ENCODE peak calls at places on chromosomes 2 and 18, in four cellular contexts. K, F, I and N are unnamed samples.

GRCh38 chr2:71783215-71783614 is 329.9 kb downstream of the DYSF start:
- DNase-seq in K (peak), F (no peak), I (no peak), N (peak)

GRCh38 chr2:31333527-31334183 is 80.9 kb downstream of the XDH start:
- DNase-seq in K (peak), F (peak), I (peak), N (peak)

GRCh38 chr2:42754021-42754775 is 9.7 kb downstream of the OXER1 start:
- DNase-seq in K (peak), F (no peak), I (peak), N (no peak)

GRCh38 chr2:54402350-54402749 is 53.8 kb upstream of the SPTBN1 start:
- DNase-seq in K (peak), F (no peak), I (no peak), N (no peak)

GRCh38 chr18:27213123-27213717 is 28.1 kb upstream of the CHST9 start:
- DNase-seq in K (no peak), F (no peak), I (no peak), N (no peak)

GRCh38 chr2:241692448-241692847 is 5.8 kb upstream of the DTYMK start:
- DNase-seq in K (peak), F (no peak), I (no peak), N (peak)

GRCh38 chr2:37350034-37350433 is 5.6 kb downstream of the QPCT start:
- DNase-seq in K (no peak), F (no peak), I (peak), N (no peak)

GRCh38 chr2:240021488-240022104 is 3.5 kb downstream of the NDUFA10 start:
- DNase-seq in K (peak), F (peak), I (no peak), N (peak)

GRCh38 chr2:185738679-185739472 is at the start of gene FSIP2:
- DNase-seq in K (peak), F (peak), I (no peak), N (no peak)

GRCh38 chr2:183840061-183840584 is 715.9 kb downstream of the NUP35 start:
- DNase-seq in K (no peak), F (no peak), I (no peak), N (no peak)

GRCh38 chr2:65313126-65313953 is 85.7 kb downstream of the ACTR2 start:
- DNase-seq in K (no peak), F (no peak), I (no peak), N (no peak)

GRCh38 chr2:6080837-6081541 is 388.8 kb downstream of the SOX11 start:
- DNase-seq in K (no peak), F (no peak), I (no peak), N (no peak)

GRCh38 chr2:160291382-160291781 is 91.3 kb upstream of the ITGB6 start:
- DNase-seq in K (no peak), F (no peak), I (no peak), N (no peak)

GRCh38 chr2:7502306-7502705 is 585.1 kb downstream of the RNF144A start:
- DNase-seq in K (no peak), F (no peak), I (no peak), N (no peak)

GRCh38 chr2:127526940-127527804 is 883 bp upstream of the IWS1 start:
- DNase-seq in K (no peak), F (peak), I (no peak), N (no peak)

GRCh38 chr2:191645807-191646611 is 31.9 kb upstream of the NABP1 start:
- DNase-seq in K (no peak), F (peak), I (no peak), N (no peak)

GRCh38 chr2:27715318-27716165 is 51.9 kb downstream of the SLC4A1AP start:
- DNase-seq in K (peak), F (no peak), I (no peak), N (no peak)

DNA sequence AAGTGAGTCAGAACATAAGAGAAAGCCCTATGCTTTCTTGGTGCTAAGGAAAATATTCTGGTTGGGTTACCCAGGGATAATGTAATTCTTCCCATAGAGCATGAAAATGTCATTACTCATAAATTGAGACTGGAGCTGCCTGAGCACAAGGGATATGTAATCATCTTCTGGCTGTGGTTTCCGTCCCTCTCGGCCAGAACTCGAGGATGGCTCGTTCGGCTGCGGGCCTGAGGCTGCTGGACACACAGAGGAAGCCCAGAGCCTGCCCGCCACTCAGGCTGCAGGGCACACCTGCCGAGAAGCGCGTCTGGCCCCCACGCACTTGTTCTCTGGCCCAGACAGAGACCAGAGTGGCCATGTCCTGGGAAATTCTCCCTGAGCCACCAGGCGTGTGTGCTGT is 104.9 kb downstream of the ASAP2 start:
- DNase-seq in K (peak), F (no peak), I (no peak), N (no peak)
- TF ChIP-seq ELK1 in K (no peak), F (no peak), I (no peak), N (no peak)

GRCh38 chr2:10584242-10584753 is 105.5 kb downstream of the NOL10 start:
- DNase-seq in K (peak), F (no peak), I (no peak), N (peak)
- TF ChIP-seq ELK1 in K (no peak), F (no peak), I (no peak), N (no peak)

DNA sequence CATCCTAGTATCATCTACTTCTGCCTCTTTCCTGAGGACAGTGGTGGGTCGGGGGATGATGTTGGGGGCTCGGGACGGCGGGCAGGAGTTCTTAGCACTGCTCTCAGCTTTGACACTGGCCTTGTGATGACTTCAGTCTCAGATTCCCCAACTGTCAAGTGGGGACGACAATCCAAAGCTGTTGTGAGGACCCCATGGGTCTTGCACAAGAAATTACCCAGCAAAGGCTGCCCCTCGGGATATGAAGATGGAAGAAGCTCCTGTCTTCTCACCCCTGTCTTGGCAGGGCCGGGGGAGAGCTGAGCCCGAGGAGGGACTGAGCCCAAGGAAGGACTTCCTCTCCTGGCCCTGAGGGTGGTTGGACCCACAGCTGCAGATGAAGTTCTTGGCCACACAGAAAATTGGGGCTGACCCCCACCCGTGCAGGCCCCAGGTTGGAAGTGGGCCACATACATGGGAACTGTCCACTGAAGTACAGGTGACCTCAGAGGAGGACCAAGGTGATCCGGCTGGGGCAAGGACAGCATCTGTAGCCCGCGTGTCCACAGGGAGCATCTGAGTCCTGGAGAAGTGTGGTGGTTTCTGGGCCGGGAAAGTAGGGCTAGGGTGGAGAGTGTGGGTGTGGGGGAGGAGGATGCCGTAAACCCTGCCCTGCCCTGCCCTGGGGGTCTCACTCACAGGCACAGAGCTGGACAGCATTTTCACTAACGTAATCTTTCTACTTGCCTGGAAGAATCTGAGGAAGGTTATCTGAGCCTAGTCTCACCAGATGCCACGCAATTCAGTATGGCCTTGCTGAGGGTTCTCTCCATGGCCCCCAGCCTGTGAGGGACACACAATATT is 50.8 kb downstream of the INHBB start:
- DNase-seq in K (no peak), F (no peak), I (no peak), N (no peak)
- TF ChIP-seq ELK1 in K (no peak), F (no peak), I (no peak), N (no peak)

GRCh38 chr18:36411745-36412168 is 114.2 kb downstream of the FHOD3 start:
- DNase-seq in K (peak), F (peak), I (no peak), N (no peak)
- TF ChIP-seq ELK1 in K (no peak), F (no peak), I (no peak), N (no peak)

GRCh38 chr2:2847131-2847740 is 516.2 kb upstream of the MYT1L start:
- DNase-seq in K (no peak), F (no peak), I (no peak), N (no peak)

GRCh38 chr2:2846379-2847130 is 515.5 kb upstream of the MYT1L start:
- DNase-seq in K (no peak), F (no peak), I (no peak), N (no peak)

GRCh38 chr2:2845796-2846315 is 514.8 kb upstream of the MYT1L start:
- DNase-seq in K (no peak), F (no peak), I (no peak), N (no peak)

GRCh38 chr2:2843969-2844548 is 513.0 kb upstream of the MYT1L start:
- DNase-seq in K (no peak), F (peak), I (no peak), N (no peak)

GRCh38 chr2:2845267-2845666 is 514.2 kb upstream of the MYT1L start:
- DNase-seq in K (no peak), F (no peak), I (no peak), N (no peak)
- TF ChIP-seq ELK1 in K (no peak), F (no peak), I (no peak), N (no peak)

DNA sequence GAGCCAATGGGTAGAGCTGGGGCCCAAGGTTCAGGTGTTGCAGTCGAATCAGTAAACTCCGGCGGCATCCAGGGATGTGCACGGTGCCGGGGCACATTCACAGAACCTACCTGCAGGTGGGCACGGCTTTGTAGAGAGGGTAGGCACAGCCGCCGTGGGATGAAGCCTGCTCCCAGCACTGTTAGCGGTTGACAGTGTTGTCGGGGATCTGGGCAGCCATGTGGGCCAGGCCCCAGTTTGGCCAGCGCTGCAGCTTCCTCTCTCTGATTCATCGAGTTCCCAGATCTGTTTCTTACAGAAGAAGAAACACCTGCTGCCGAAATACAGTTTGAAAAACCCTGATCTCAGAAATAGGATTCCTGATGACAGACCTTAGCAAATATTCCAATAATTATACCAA is 274.8 kb downstream of the AGAP1 start:
- DNase-seq in K (peak), F (no peak), I (no peak), N (no peak)
- TF ChIP-seq ELK1 in K (no peak), F (no peak), I (no peak), N (no peak)

DNA sequence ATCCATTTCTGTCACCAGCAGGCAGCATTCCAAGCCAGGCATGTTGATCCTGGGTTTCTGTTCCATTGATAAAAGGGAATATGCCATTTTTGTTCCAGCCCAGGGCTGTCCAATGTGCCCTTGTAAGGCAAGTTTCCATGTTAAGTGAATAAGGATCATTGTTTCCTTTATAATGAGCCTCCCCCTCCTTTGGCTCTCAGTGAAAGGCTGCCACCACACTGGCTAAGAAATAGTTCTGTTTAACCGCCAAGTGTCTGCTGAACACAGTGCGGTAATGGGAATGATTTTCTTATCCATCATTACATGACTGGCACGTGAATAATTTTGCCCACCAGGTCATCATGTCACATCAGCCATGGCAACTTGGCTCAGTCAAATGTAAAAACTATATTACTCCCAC is 680.4 kb upstream of the ZEB2 start:
- DNase-seq in K (no peak), F (no peak), I (no peak), N (no peak)
- TF ChIP-seq ELK1 in K (no peak), F (no peak), I (no peak), N (no peak)

GRCh38 chr2:219571311-219572236 is at the start of gene OBSL1:
- DNase-seq in K (peak), F (peak), I (no peak), N (peak)
- TF ChIP-seq ELK1 in K (no peak), F (no peak), I (no peak), N (no peak)